ENCODE peak calls at places on chromosome 7, in ten cellular contexts. One of them, this sample, is unnamed.

GRCh38 chr7:117682681-117683385 is 190.4 kb downstream of the CTTNBP2 start:
- DNase-seq in mesothelial cell of epicardium: no peak
- DNase-seq in chondrocyte: no peak
- DNase-seq in GM13976: no peak
- DNase-seq in mammary epithelial cell: peak
- DNase-seq in cardiac fibroblast: peak
- DNase-seq in glutamatergic neuron: no peak
- DNase-seq in GM23338: peak
- DNase-seq in thoracic aorta: no peak
- DNase-seq in transverse colon: peak
- DNase-seq in this sample: no peak

GRCh38 chr7:158353606-158354570 is 233.7 kb downstream of the PTPRN2 start:
- DNase-seq in mesothelial cell of epicardium: no peak
- DNase-seq in chondrocyte: peak
- DNase-seq in GM13976: no peak
- DNase-seq in mammary epithelial cell: no peak
- DNase-seq in cardiac fibroblast: peak
- DNase-seq in glutamatergic neuron: peak
- DNase-seq in GM23338: peak
- DNase-seq in thoracic aorta: no peak
- DNase-seq in transverse colon: peak
- DNase-seq in this sample: no peak

GRCh38 chr7:88073625-88074024 is 139.6 kb downstream of the ADAM22 start:
- DNase-seq in mesothelial cell of epicardium: no peak
- DNase-seq in chondrocyte: no peak
- DNase-seq in GM13976: no peak
- DNase-seq in mammary epithelial cell: no peak
- DNase-seq in cardiac fibroblast: no peak
- DNase-seq in glutamatergic neuron: no peak
- DNase-seq in GM23338: no peak
- DNase-seq in thoracic aorta: no peak
- DNase-seq in transverse colon: no peak
- DNase-seq in this sample: no peak

GRCh38 chr7:44391746-44392617 is 66.6 kb upstream of the CAMK2B start:
- DNase-seq in mesothelial cell of epicardium: no peak
- DNase-seq in chondrocyte: no peak
- DNase-seq in GM13976: no peak
- DNase-seq in mammary epithelial cell: no peak
- DNase-seq in cardiac fibroblast: no peak
- DNase-seq in glutamatergic neuron: no peak
- DNase-seq in GM23338: no peak
- DNase-seq in thoracic aorta: no peak
- DNase-seq in transverse colon: no peak
- DNase-seq in this sample: no peak

GRCh38 chr7:46969303-46970130 is 612.4 kb downstream of the TNS3 start:
- DNase-seq in mesothelial cell of epicardium: no peak
- DNase-seq in chondrocyte: no peak
- DNase-seq in GM13976: no peak
- DNase-seq in mammary epithelial cell: peak
- DNase-seq in cardiac fibroblast: peak
- DNase-seq in glutamatergic neuron: no peak
- DNase-seq in GM23338: no peak
- DNase-seq in thoracic aorta: no peak
- DNase-seq in transverse colon: peak
- DNase-seq in this sample: no peak

GRCh38 chr7:27186450-27187157 is 1.6 kb upstream of the HOXA11 start:
- DNase-seq in mesothelial cell of epicardium: no peak
- DNase-seq in chondrocyte: no peak
- DNase-seq in GM13976: no peak
- DNase-seq in mammary epithelial cell: no peak
- DNase-seq in cardiac fibroblast: no peak
- DNase-seq in glutamatergic neuron: no peak
- DNase-seq in GM23338: no peak
- DNase-seq in thoracic aorta: no peak
- DNase-seq in transverse colon: no peak
- DNase-seq in this sample: no peak

GRCh38 chr7:17206354-17206905 is 92.0 kb upstream of the AHR start:
- DNase-seq in mesothelial cell of epicardium: no peak
- DNase-seq in chondrocyte: no peak
- DNase-seq in GM13976: no peak
- DNase-seq in mammary epithelial cell: peak
- DNase-seq in cardiac fibroblast: no peak
- DNase-seq in glutamatergic neuron: no peak
- DNase-seq in GM23338: no peak
- DNase-seq in thoracic aorta: no peak
- DNase-seq in transverse colon: peak
- DNase-seq in this sample: no peak

GRCh38 chr7:90455163-90456030 is 14.0 kb upstream of the PTTG1IP2 start:
- DNase-seq in mesothelial cell of epicardium: no peak
- DNase-seq in chondrocyte: no peak
- DNase-seq in GM13976: peak
- DNase-seq in mammary epithelial cell: peak
- DNase-seq in cardiac fibroblast: peak
- DNase-seq in glutamatergic neuron: no peak
- DNase-seq in GM23338: peak
- DNase-seq in thoracic aorta: no peak
- DNase-seq in transverse colon: no peak
- DNase-seq in this sample: no peak

GRCh38 chr7:3559178-3559765 is 258.2 kb downstream of the SDK1 start:
- DNase-seq in mesothelial cell of epicardium: no peak
- DNase-seq in chondrocyte: no peak
- DNase-seq in GM13976: no peak
- DNase-seq in mammary epithelial cell: peak
- DNase-seq in cardiac fibroblast: peak
- DNase-seq in glutamatergic neuron: no peak
- DNase-seq in GM23338: no peak
- DNase-seq in thoracic aorta: no peak
- DNase-seq in transverse colon: no peak
- DNase-seq in this sample: no peak

GRCh38 chr7:138573741-138574140 is 113.7 kb downstream of the TRIM24 start:
- DNase-seq in mesothelial cell of epicardium: no peak
- DNase-seq in chondrocyte: no peak
- DNase-seq in GM13976: no peak
- DNase-seq in mammary epithelial cell: no peak
- DNase-seq in cardiac fibroblast: no peak
- DNase-seq in glutamatergic neuron: no peak
- DNase-seq in GM23338: no peak
- DNase-seq in thoracic aorta: no peak
- DNase-seq in transverse colon: no peak
- DNase-seq in this sample: no peak

GRCh38 chr7:138568655-138569054 is 108.6 kb downstream of the TRIM24 start:
- DNase-seq in mesothelial cell of epicardium: no peak
- DNase-seq in chondrocyte: no peak
- DNase-seq in GM13976: no peak
- DNase-seq in mammary epithelial cell: no peak
- DNase-seq in cardiac fibroblast: no peak
- DNase-seq in glutamatergic neuron: no peak
- DNase-seq in GM23338: no peak
- DNase-seq in thoracic aorta: no peak
- DNase-seq in transverse colon: no peak
- DNase-seq in this sample: no peak

GRCh38 chr7:138569418-138569817 is 109.4 kb downstream of the TRIM24 start:
- DNase-seq in mesothelial cell of epicardium: no peak
- DNase-seq in chondrocyte: no peak
- DNase-seq in GM13976: no peak
- DNase-seq in mammary epithelial cell: no peak
- DNase-seq in cardiac fibroblast: no peak
- DNase-seq in glutamatergic neuron: no peak
- DNase-seq in GM23338: no peak
- DNase-seq in thoracic aorta: no peak
- DNase-seq in transverse colon: no peak
- DNase-seq in this sample: no peak

GRCh38 chr7:138565451-138566114 is 105.5 kb downstream of the TRIM24 start:
- DNase-seq in mesothelial cell of epicardium: no peak
- DNase-seq in chondrocyte: no peak
- DNase-seq in GM13976: no peak
- DNase-seq in mammary epithelial cell: peak
- DNase-seq in cardiac fibroblast: peak
- DNase-seq in glutamatergic neuron: no peak
- DNase-seq in GM23338: peak
- DNase-seq in thoracic aorta: no peak
- DNase-seq in transverse colon: no peak
- DNase-seq in this sample: no peak

DNA sequence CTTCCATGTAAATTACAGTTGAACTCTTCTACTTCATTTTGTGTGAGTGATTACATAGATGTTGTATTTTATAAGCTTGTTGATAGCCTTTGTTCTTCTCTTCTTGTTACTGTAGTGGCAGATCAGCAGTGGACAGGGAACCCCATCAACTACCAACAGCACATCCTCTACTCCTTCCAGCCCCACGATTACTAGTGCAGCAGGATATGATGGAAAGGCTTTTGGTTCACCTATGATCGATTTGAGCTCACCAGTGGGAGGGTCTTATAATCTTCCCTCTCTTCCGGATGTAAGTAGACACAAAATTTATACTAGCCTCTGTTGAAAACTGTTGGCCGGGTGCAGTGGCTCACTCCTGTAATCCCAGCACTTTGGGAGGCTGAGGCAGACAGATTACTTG is 110.7 kb downstream of the TRIM24 start:
- DNase-seq in mesothelial cell of epicardium: no peak
- DNase-seq in chondrocyte: no peak
- DNase-seq in GM13976: no peak
- DNase-seq in mammary epithelial cell: no peak
- DNase-seq in cardiac fibroblast: no peak
- DNase-seq in glutamatergic neuron: no peak
- DNase-seq in GM23338: no peak
- DNase-seq in thoracic aorta: no peak
- DNase-seq in transverse colon: no peak
- DNase-seq in this sample: no peak
- TF ChIP-seq CTCF in mesothelial cell of epicardium: no peak
- TF ChIP-seq CTCF in chondrocyte: no peak
- TF ChIP-seq CTCF in GM13976: no peak
- TF ChIP-seq CTCF in mammary epithelial cell: no peak
- TF ChIP-seq CTCF in cardiac fibroblast: no peak
- TF ChIP-seq CTCF in glutamatergic neuron: no peak
- TF ChIP-seq CTCF in GM23338: no peak
- TF ChIP-seq CTCF in thoracic aorta: no peak
- TF ChIP-seq CTCF in transverse colon: no peak
- TF ChIP-seq CTCF in this sample: no peak

GRCh38 chr7:122802211-122802833 is 83.9 kb downstream of the CADPS2 start:
- DNase-seq in mesothelial cell of epicardium: no peak
- DNase-seq in chondrocyte: no peak
- DNase-seq in GM13976: no peak
- DNase-seq in mammary epithelial cell: no peak
- DNase-seq in cardiac fibroblast: peak
- DNase-seq in glutamatergic neuron: no peak
- DNase-seq in GM23338: peak
- DNase-seq in thoracic aorta: no peak
- DNase-seq in transverse colon: no peak
- DNase-seq in this sample: no peak

GRCh38 chr7:122803851-122804250 is 82.4 kb downstream of the CADPS2 start:
- DNase-seq in mesothelial cell of epicardium: no peak
- DNase-seq in chondrocyte: no peak
- DNase-seq in GM13976: no peak
- DNase-seq in mammary epithelial cell: no peak
- DNase-seq in cardiac fibroblast: no peak
- DNase-seq in glutamatergic neuron: no peak
- DNase-seq in GM23338: no peak
- DNase-seq in thoracic aorta: no peak
- DNase-seq in transverse colon: no peak
- DNase-seq in this sample: no peak

GRCh38 chr7:122803323-122803722 is 82.9 kb downstream of the CADPS2 start:
- DNase-seq in mesothelial cell of epicardium: no peak
- DNase-seq in chondrocyte: no peak
- DNase-seq in GM13976: no peak
- DNase-seq in mammary epithelial cell: peak
- DNase-seq in cardiac fibroblast: peak
- DNase-seq in glutamatergic neuron: no peak
- DNase-seq in GM23338: peak
- DNase-seq in thoracic aorta: no peak
- DNase-seq in transverse colon: no peak
- DNase-seq in this sample: peak
- TF ChIP-seq CTCF in mesothelial cell of epicardium: no peak
- TF ChIP-seq CTCF in chondrocyte: peak
- TF ChIP-seq CTCF in GM13976: no peak
- TF ChIP-seq CTCF in mammary epithelial cell: peak
- TF ChIP-seq CTCF in cardiac fibroblast: peak
- TF ChIP-seq CTCF in glutamatergic neuron: peak
- TF ChIP-seq CTCF in GM23338: peak
- TF ChIP-seq CTCF in thoracic aorta: peak
- TF ChIP-seq CTCF in transverse colon: peak
- TF ChIP-seq CTCF in this sample: peak

GRCh38 chr7:129313282-129313681 is 88.5 kb downstream of the AHCYL2 start:
- DNase-seq in mesothelial cell of epicardium: no peak
- DNase-seq in chondrocyte: no peak
- DNase-seq in GM13976: no peak
- DNase-seq in mammary epithelial cell: no peak
- DNase-seq in cardiac fibroblast: no peak
- DNase-seq in glutamatergic neuron: no peak
- DNase-seq in GM23338: no peak
- DNase-seq in thoracic aorta: no peak
- DNase-seq in transverse colon: no peak
- DNase-seq in this sample: no peak

GRCh38 chr7:129311429-129311828 is 86.6 kb downstream of the AHCYL2 start:
- DNase-seq in mesothelial cell of epicardium: no peak
- DNase-seq in chondrocyte: no peak
- DNase-seq in GM13976: no peak
- DNase-seq in mammary epithelial cell: no peak
- DNase-seq in cardiac fibroblast: no peak
- DNase-seq in glutamatergic neuron: no peak
- DNase-seq in GM23338: no peak
- DNase-seq in thoracic aorta: no peak
- DNase-seq in transverse colon: no peak
- DNase-seq in this sample: no peak

GRCh38 chr7:129307592-129307991 is 82.8 kb downstream of the AHCYL2 start:
- DNase-seq in mesothelial cell of epicardium: no peak
- DNase-seq in chondrocyte: no peak
- DNase-seq in GM13976: no peak
- DNase-seq in mammary epithelial cell: peak
- DNase-seq in cardiac fibroblast: no peak
- DNase-seq in glutamatergic neuron: no peak
- DNase-seq in GM23338: no peak
- DNase-seq in thoracic aorta: no peak
- DNase-seq in transverse colon: no peak
- DNase-seq in this sample: no peak

DNA sequence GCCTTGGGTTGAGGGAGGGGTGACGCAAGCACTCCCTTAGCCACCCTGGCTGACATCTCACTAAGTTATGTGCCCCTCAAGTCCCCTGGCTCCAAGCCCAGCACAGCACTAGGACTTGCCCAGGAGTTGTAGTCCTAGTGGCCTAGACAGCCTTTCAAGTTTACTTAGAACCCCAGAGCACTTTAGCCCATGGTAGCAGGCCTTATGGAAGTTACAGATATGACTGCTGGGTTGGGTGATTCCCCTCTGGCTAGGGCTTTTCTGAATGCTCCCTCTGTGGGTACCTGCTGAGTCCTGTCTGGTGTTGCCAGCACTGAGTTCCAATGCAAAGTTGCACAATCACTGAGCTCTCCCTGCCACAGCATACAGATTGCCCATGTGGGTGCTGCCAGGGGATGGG is 83.2 kb downstream of the AHCYL2 start:
- DNase-seq in mesothelial cell of epicardium: no peak
- DNase-seq in chondrocyte: no peak
- DNase-seq in GM13976: no peak
- DNase-seq in mammary epithelial cell: peak
- DNase-seq in cardiac fibroblast: peak
- DNase-seq in glutamatergic neuron: no peak
- DNase-seq in GM23338: no peak
- DNase-seq in thoracic aorta: no peak
- DNase-seq in transverse colon: no peak
- DNase-seq in this sample: no peak
- TF ChIP-seq CTCF in mesothelial cell of epicardium: no peak
- TF ChIP-seq CTCF in chondrocyte: no peak
- TF ChIP-seq CTCF in GM13976: no peak
- TF ChIP-seq CTCF in mammary epithelial cell: no peak
- TF ChIP-seq CTCF in cardiac fibroblast: no peak
- TF ChIP-seq CTCF in glutamatergic neuron: no peak
- TF ChIP-seq CTCF in GM23338: no peak
- TF ChIP-seq CTCF in thoracic aorta: no peak
- TF ChIP-seq CTCF in transverse colon: no peak
- TF ChIP-seq CTCF in this sample: no peak

GRCh38 chr7:93150200-93150835 is 2.1 kb upstream of the SAMD9L start:
- DNase-seq in mesothelial cell of epicardium: no peak
- DNase-seq in chondrocyte: no peak
- DNase-seq in GM13976: no peak
- DNase-seq in mammary epithelial cell: peak
- DNase-seq in cardiac fibroblast: peak
- DNase-seq in glutamatergic neuron: no peak
- DNase-seq in GM23338: no peak
- DNase-seq in thoracic aorta: no peak
- DNase-seq in transverse colon: no peak
- DNase-seq in this sample: no peak
- TF ChIP-seq CTCF in mesothelial cell of epicardium: no peak
- TF ChIP-seq CTCF in chondrocyte: no peak
- TF ChIP-seq CTCF in GM13976: no peak
- TF ChIP-seq CTCF in mammary epithelial cell: no peak
- TF ChIP-seq CTCF in cardiac fibroblast: peak
- TF ChIP-seq CTCF in glutamatergic neuron: no peak
- TF ChIP-seq CTCF in GM23338: no peak
- TF ChIP-seq CTCF in thoracic aorta: no peak
- TF ChIP-seq CTCF in transverse colon: no peak
- TF ChIP-seq CTCF in this sample: no peak